ENCODE peak calls at places on chromosomes 1 and 21, in ten cellular contexts. Z is CD4-positive, alpha-beta T cell; E is bronchial epithelial cell; N is CD8-positive, alpha-beta T cell; V is progenitor cell of endocrine pancreas; G is left ventricle myocardium inferior; I is lower lobe of right lung; S is Calu3; Q is GM12865; O is foreskin fibroblast. A is an unnamed sample.

GRCh38 chr1:87555366-87555765 is 226.7 kb downstream of the LMO4 start:
- DNase-seq in Z (no peak), V (no peak), N (no peak), E (peak), O (no peak), Q (no peak), G (no peak), S (no peak), I (no peak), A (no peak)

GRCh38 chr1:91523462-91523861 is 22.8 kb downstream of the CDC7 start:
- DNase-seq in G (no peak), V (no peak), S (peak), Q (peak), E (no peak), I (no peak), Z (no peak), O (peak), N (no peak), A (no peak)

GRCh38 chr1:86419277-86419903 is 4.6 kb upstream of the CLCA2 start:
- DNase-seq in N (peak), G (no peak), O (no peak), E (peak), V (no peak), Q (peak), Z (peak), I (no peak), S (peak), A (no peak)

GRCh38 chr21:46079357-46080170 is 18.3 kb upstream of the COL6A2 start:
- DNase-seq in G (no peak), S (no peak), Q (no peak), O (peak), I (peak), V (peak), E (no peak), N (no peak), Z (no peak), A (no peak)

GRCh38 chr1:59204001-59204400 is 92.9 kb upstream of the FGGY start:
- DNase-seq in E (no peak), G (peak), V (no peak), N (no peak), O (no peak), I (peak), Z (no peak), Q (no peak), S (peak), A (no peak)

GRCh38 chr1:170414989-170415733 is 116.8 kb upstream of the GORAB start:
- DNase-seq in I (no peak), S (no peak), O (peak), G (no peak), Q (no peak), E (no peak), V (no peak), Z (no peak), N (no peak), A (no peak)

GRCh38 chr1:115189814-115190541 is 100.7 kb upstream of the TSPAN2 start:
- DNase-seq in S (no peak), E (peak), Q (no peak), I (no peak), N (no peak), Z (no peak), O (peak), V (no peak), G (no peak), A (no peak)

GRCh38 chr1:219416598-219417238 is 196.2 kb downstream of the ZC3H11B start:
- DNase-seq in S (peak), Q (peak), G (peak), V (no peak), Z (peak), E (peak), O (peak), I (no peak), N (peak), A (no peak)

GRCh38 chr1:228272331-228272791 is 64.5 kb downstream of the OBSCN start:
- DNase-seq in Z (no peak), S (no peak), O (no peak), E (no peak), N (no peak), I (no peak), G (no peak), V (no peak), Q (no peak), A (no peak)

GRCh38 chr1:61612600-61612999 is 112.3 kb downstream of the TM2D1 start:
- DNase-seq in Q (no peak), Z (no peak), G (no peak), I (no peak), S (no peak), O (no peak), N (no peak), E (no peak), V (no peak), A (no peak)

GRCh38 chr1:84968865-84969264 is 28.0 kb downstream of the MCOLN2 start:
- DNase-seq in Q (no peak), V (no peak), G (no peak), Z (no peak), O (no peak), S (no peak), E (no peak), N (no peak), I (no peak), A (no peak)

GRCh38 chr1:25528881-25529517 is 14.4 kb upstream of the LDLRAP1 start:
- DNase-seq in I (no peak), Z (no peak), V (no peak), O (no peak), Q (no peak), N (no peak), G (no peak), E (no peak), S (no peak), A (no peak)

GRCh38 chr1:202998836-202999750 is 8.1 kb upstream of the TMEM183A start:
- DNase-seq in G (no peak), Z (peak), Q (peak), S (peak), O (peak), E (peak), V (peak), N (peak), I (no peak), A (no peak)

GRCh38 chr1:161440312-161440894 is 64.9 kb upstream of the FCGR2A start:
- DNase-seq in N (peak), Z (peak), S (peak), Q (peak), I (peak), G (peak), O (peak), E (peak), V (peak), A (no peak)

GRCh38 chr1:155976062-155976912 is 2.1 kb downstream of the ARHGEF2 start:
- DNase-seq in Q (peak), Z (peak), E (peak), O (no peak), G (peak), I (peak), N (peak), V (no peak), S (peak), A (no peak)

GRCh38 chr1:204812842-204813241 is 57.8 kb upstream of the NFASC start:
- DNase-seq in Q (no peak), G (no peak), N (no peak), Z (no peak), S (no peak), I (no peak), V (no peak), E (no peak), O (no peak), A (no peak)

GRCh38 chr1:33280091-33280661 is 23.9 kb downstream of the ZNF362 start:
- DNase-seq in V (no peak), O (no peak), Q (no peak), G (no peak), N (no peak), I (no peak), Z (no peak), S (no peak), E (no peak), A (peak)

GRCh38 chr1:226541631-226542622 is 6.6 kb upstream of the STUM start:
- DNase-seq in E (peak), N (no peak), V (no peak), Q (no peak), I (no peak), G (peak), Z (no peak), O (no peak), S (no peak), A (no peak)

GRCh38 chr1:51417496-51418383 is 87.4 kb upstream of the TTC39A start:
- DNase-seq in O (peak), E (no peak), N (no peak), Q (no peak), I (no peak), G (no peak), Z (no peak), S (no peak), V (no peak), A (no peak)

GRCh38 chr21:42580076-42580792 is 66.6 kb downstream of the SLC37A1 start:
- DNase-seq in N (no peak), E (no peak), S (no peak), I (no peak), V (no peak), Z (no peak), O (no peak), G (no peak), Q (no peak), A (peak)

GRCh38 chr1:231603598-231604275 is 22.9 kb upstream of the DISC1 start:
- DNase-seq in S (peak), Q (peak), I (no peak), G (no peak), N (peak), V (peak), Z (peak), O (no peak), E (peak), A (no peak)

GRCh38 chr1:233368106-233368783 is 40.7 kb downstream of the MAP3K21 start:
- DNase-seq in Z (no peak), S (no peak), V (no peak), Q (no peak), I (no peak), O (peak), E (no peak), N (no peak), G (no peak), A (no peak)

DNA sequence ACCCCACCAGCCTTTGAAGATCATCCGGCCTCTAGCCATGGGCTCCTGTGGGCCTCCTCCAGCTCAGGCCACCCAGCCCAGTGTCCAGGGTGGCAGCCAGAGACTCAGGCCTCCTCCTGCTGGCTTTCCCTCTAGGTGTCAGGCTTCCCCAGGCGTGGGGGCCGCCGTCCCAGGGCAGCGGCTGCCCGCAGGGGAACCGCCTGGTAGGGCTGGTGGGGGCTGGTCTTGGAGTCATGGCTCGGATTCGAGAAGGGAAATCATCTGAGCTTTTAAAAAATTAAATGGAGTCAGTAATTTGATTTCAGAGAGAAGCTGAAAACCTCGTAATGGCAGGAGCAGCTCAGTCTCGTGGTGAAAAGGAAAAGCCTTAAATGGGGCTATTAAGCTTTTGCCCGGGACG is 66.5 kb upstream of the TARDBP start:
- DNase-seq in G (no peak), E (no peak), O (no peak), Z (no peak), V (no peak), N (no peak), Q (no peak), S (no peak), I (no peak), A (no peak)
- TF ChIP-seq CTCF in G (no peak), E (no peak), O (no peak), Z (no peak), V (no peak), N (no peak), Q (no peak), S (no peak), I (no peak), A (no peak)

GRCh38 chr1:197180252-197180878 is 33.9 kb upstream of the ASPM start:
- DNase-seq in E (peak), Q (peak), N (no peak), G (no peak), I (no peak), Z (no peak), O (peak), V (no peak), S (no peak), A (no peak)
- TF ChIP-seq CTCF in E (peak), Q (peak), N (peak), G (peak), I (peak), Z (peak), O (peak), V (peak), S (peak), A (peak)

DNA sequence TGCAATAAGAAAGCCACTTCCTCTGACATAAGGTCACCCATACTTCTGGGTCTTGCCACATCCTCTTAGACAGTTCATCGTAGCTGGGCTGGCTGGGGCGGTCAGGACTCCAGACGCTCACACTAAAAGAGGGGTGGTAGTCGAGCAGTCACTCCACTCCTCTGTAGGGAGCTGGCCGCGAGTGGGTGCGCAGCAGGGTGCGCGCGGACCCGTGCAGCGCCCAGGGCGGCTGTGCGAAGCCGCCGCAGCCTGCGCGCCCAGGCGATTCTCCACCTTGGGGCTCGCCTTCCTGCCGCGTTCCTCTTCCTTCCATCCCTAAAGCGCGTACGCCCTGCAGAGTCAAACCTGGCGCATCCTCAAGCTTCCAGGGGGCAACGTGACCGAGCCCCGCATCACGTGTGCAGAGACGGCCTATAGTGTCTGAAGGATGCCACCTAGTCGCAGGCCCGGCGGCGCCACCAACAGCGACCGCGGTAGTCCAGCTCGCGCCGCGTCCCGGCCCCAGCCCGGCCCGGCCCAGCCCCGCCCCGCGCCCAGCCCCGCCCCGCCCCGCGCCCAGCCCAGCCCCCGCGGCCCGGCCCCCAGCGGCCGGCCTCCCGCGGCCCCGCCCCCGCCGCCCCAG is 360 bp upstream of the PRDX6 start:
- DNase-seq in Z (peak), I (peak), S (peak), O (peak), V (peak), G (peak), E (peak), Q (peak), N (peak), A (peak)
- TF ChIP-seq CTCF in Z (no peak), I (no peak), S (no peak), O (no peak), V (no peak), G (no peak), E (no peak), Q (no peak), N (no peak), A (no peak)

GRCh38 chr21:36613554-36613953 is 85.4 kb upstream of the SIM2 start:
- DNase-seq in I (no peak), V (no peak), N (no peak), E (no peak), S (no peak), Q (no peak), G (no peak), Z (no peak), O (no peak), A (no peak)

GRCh38 chr21:36610201-36610600 is 88.7 kb upstream of the SIM2 start:
- DNase-seq in O (no peak), E (peak), I (no peak), N (no peak), S (no peak), V (no peak), Z (no peak), Q (no peak), G (no peak), A (no peak)

GRCh38 chr21:36613064-36613463 is 85.9 kb upstream of the SIM2 start:
- DNase-seq in I (no peak), Z (no peak), O (no peak), E (peak), S (no peak), N (no peak), G (no peak), Q (no peak), V (no peak), A (no peak)

GRCh38 chr21:36609654-36610053 is 89.3 kb upstream of the SIM2 start:
- DNase-seq in O (no peak), Q (no peak), V (no peak), I (no peak), S (no peak), N (no peak), Z (no peak), G (no peak), E (no peak), A (no peak)

DNA sequence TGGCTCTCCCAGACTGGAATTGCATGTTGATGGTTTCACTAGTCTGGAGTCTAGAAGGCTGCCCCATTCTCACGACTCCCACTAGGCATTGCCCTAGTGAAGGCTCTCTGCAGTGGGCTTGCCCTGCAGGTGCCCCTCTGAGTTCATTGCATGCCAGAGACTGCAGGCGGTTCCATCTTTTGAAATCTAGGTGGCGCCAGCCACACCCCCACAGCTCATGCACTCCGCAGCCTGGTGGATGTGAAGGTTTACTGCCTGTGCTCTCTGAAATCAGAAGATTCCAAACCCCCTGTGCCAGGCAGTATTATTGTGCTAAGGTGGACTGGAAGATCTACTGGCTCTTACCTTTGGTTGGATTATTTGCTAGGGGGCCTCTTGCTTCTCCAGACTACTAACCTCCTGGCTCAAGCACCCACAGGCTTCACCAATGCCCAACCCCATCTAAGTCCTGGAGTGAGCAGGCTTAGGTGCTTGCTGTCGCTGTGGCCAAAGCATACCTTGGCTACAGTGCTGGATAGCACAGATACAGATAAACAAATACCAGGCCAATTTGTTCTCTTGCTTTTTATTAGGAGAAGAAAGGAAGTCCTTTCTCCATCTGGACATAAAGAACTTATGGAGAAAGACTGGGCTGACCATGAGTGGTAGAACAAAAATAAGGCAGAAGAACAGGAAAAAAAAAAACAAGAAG is 83.5 kb upstream of the SIM2 start:
- DNase-seq in O (no peak), N (no peak), E (no peak), I (no peak), S (no peak), V (no peak), Z (no peak), G (no peak), Q (no peak), A (no peak)
- TF ChIP-seq CTCF in O (no peak), N (no peak), E (no peak), I (no peak), S (no peak), V (peak), Z (no peak), G (no peak), Q (peak), A (peak)

DNA sequence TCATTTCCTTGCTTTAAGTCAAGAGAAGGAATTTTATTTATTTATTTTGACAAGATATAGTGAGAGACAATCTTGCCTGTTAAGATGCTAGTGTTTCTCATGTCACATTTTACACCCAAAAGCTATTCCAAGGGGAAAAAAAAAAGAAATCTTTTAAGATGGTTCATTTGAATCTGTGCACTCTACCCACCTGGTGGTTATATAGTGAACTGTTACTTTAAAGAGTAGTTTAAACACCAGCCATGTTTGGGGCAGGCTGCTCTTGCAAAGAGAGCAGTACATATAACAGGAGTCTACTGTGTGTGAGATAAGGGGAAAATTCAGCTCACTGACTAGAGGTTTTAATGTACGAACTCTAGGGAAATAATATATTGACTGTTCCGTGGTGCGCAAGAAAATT is 3.3 kb upstream of the ELAVL4 start:
- DNase-seq in Q (no peak), E (no peak), G (no peak), V (no peak), I (no peak), Z (no peak), N (no peak), S (no peak), O (no peak), A (no peak)
- TF ChIP-seq CTCF in Q (peak), E (peak), G (no peak), V (peak), I (no peak), Z (no peak), N (no peak), S (no peak), O (no peak), A (no peak)

GRCh38 chr1:78143673-78144072 is 97.9 kb downstream of the GIPC2 start:
- DNase-seq in E (no peak), S (no peak), O (no peak), I (no peak), Z (no peak), N (no peak), V (no peak), Q (no peak), G (no peak), A (no peak)

GRCh38 chr1:78146137-78146822 is 100.5 kb downstream of the GIPC2 start:
- DNase-seq in I (no peak), E (no peak), O (no peak), Z (no peak), N (no peak), Q (no peak), S (no peak), V (no peak), G (no peak), A (no peak)

GRCh38 chr1:78147031-78147430 is 101.3 kb downstream of the GIPC2 start:
- DNase-seq in Q (no peak), V (no peak), N (no peak), G (no peak), O (no peak), Z (no peak), I (no peak), E (no peak), S (no peak), A (no peak)

GRCh38 chr1:78143152-78143551 is 97.4 kb downstream of the GIPC2 start:
- DNase-seq in Q (peak), N (no peak), I (no peak), V (no peak), G (no peak), O (no peak), Z (no peak), S (peak), E (no peak), A (no peak)

GRCh38 chr1:78145105-78145580 is 99.4 kb downstream of the GIPC2 start:
- DNase-seq in Q (peak), O (peak), N (no peak), S (peak), I (peak), Z (no peak), G (peak), E (peak), V (peak), A (no peak)
- TF ChIP-seq CTCF in Q (peak), O (peak), N (peak), S (peak), I (peak), Z (peak), G (peak), E (peak), V (peak), A (peak)

GRCh38 chr1:20469406-20470076 is 16.5 kb downstream of the CAMK2N1 start:
- DNase-seq in Z (no peak), Q (no peak), V (no peak), I (no peak), E (no peak), S (no peak), N (no peak), O (no peak), G (no peak), A (no peak)
- TF ChIP-seq CTCF in Z (no peak), Q (no peak), V (peak), I (no peak), E (no peak), S (no peak), N (no peak), O (no peak), G (no peak), A (no peak)

DNA sequence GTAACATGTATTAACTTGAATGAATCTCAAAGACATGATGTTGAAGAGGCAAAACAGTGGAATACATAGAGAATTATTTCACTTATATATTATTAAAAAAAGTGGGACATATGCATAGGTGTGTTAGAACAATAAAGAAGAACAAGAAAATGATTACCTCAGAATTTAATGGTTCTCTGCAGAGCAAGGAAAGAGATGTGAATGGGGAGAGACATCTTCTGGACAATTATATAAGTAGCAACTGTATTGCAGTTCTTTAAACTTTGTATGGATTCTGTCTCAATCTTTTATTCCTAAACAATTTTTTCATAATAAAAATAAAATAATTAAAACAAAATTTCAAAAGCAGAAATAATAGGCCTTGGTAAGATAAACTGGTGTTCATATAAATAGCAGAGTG is 674.9 kb upstream of the ADGRL4 start:
- DNase-seq in Q (no peak), E (no peak), Z (no peak), S (no peak), O (no peak), G (no peak), N (no peak), I (no peak), V (no peak), A (no peak)
- TF ChIP-seq CTCF in Q (no peak), E (no peak), Z (no peak), S (no peak), O (no peak), G (no peak), N (no peak), I (no peak), V (no peak), A (no peak)